ENCODE peak calls at places on chromosomes 5 and 9, in five cellular contexts. X is cardiac muscle cell, G is coronary artery, Y is A673, I is testis. B is an unnamed sample.

GRCh38 chr5:116703923-116704322 is 129.3 kb upstream of the SEMA6A start:
- DNase-seq in X (no peak), G (no peak), Y (no peak), I (no peak), B (no peak)

GRCh38 chr9:114884787-114885452 is 45.5 kb downstream of the TNFSF8 start:
- DNase-seq in X (no peak), G (no peak), Y (no peak), I (no peak), B (peak; percentile 91)

GRCh38 chr5:124436294-124436693 is 310.1 kb downstream of the ZNF608 start:
- DNase-seq in X (no peak), G (no peak), Y (no peak), I (no peak), B (no peak)

GRCh38 chr5:154757647-154758406 is 2.6 kb downstream of the LARP1 start:
- DNase-seq in X (peak; percentile 38), G (no peak), Y (no peak), I (no peak), B (peak; percentile 79)

GRCh38 chr9:27151693-27152397 is 42.8 kb downstream of the TEK start:
- DNase-seq in X (peak; percentile 85), G (no peak), Y (no peak), I (peak; percentile 20), B (peak; percentile 61)

GRCh38 chr5:166022065-166022464 is 2269.4 kb upstream of the WWC1 start:
- DNase-seq in X (no peak), G (no peak), Y (no peak), I (no peak), B (no peak)

GRCh38 chr9:33517373-33517772 is 6.7 kb upstream of the ANKRD18B start:
- DNase-seq in X (peak; percentile 66), G (no peak), Y (peak; percentile 63), I (no peak), B (no peak)

GRCh38 chr5:82512025-82512424 is 233.9 kb upstream of the RPS23 start:
- DNase-seq in X (peak; percentile 9), G (no peak), Y (no peak), I (no peak), B (no peak)

GRCh38 chr5:135641329-135642178 is 62.8 kb upstream of the CXCL14 start:
- DNase-seq in X (no peak), G (no peak), Y (no peak), I (no peak), B (no peak)

GRCh38 chr5:147391781-147392180 is 118.1 kb downstream of the DPYSL3 start:
- DNase-seq in X (peak; percentile 87), G (no peak), Y (peak; percentile 50), I (peak; percentile 74), B (peak; percentile 76)

GRCh38 chr5:133869675-133869978 is 98.8 kb downstream of the C5orf15 start:
- DNase-seq in X (no peak), G (no peak), Y (no peak), I (peak; percentile 21), B (no peak)

GRCh38 chr9:14423816-14424261 is 109.9 kb upstream of the NFIB start:
- DNase-seq in X (peak; percentile 88), G (no peak), Y (no peak), I (no peak), B (no peak)

GRCh38 chr5:57650360-57651069 is 167.9 kb upstream of the ACTBL2 start:
- DNase-seq in X (peak; percentile 68), G (no peak), Y (peak; percentile 61), I (peak; percentile 20), B (peak; percentile 59)

GRCh38 chr9:80957806-80958205 is 731.5 kb downstream of the TLE1 start:
- DNase-seq in X (no peak), G (no peak), Y (no peak), I (no peak), B (no peak)

GRCh38 chr5:78823196-78823595 is 161.9 kb downstream of the ARSB start:
- DNase-seq in X (no peak), G (no peak), Y (no peak), I (no peak), B (no peak)

GRCh38 chr9:20619492-20619860 is 2.8 kb downstream of the MLLT3 start:
- DNase-seq in X (no peak), G (no peak), Y (no peak), I (no peak), B (no peak)
- H3K4me3 ChIP-seq in X (peak overlapping the region; percentile 81), G (peak overlapping the region; percentile 87), Y (peak overlapping the region; percentile 74), I (no peak overlapping the region), B (peak overlapping the region; percentile 92)

GRCh38 chr5:102450313-102450990 is 48.3 kb downstream of the SLCO6A1 start:
- DNase-seq in X (no peak), G (no peak), Y (peak; percentile 36), I (peak; percentile 37), B (no peak)
- TF ChIP-seq CTCF in X (no peak), G (no peak), Y (peak; percentile 41), I (no peak), B (peak; percentile 54)

DNA sequence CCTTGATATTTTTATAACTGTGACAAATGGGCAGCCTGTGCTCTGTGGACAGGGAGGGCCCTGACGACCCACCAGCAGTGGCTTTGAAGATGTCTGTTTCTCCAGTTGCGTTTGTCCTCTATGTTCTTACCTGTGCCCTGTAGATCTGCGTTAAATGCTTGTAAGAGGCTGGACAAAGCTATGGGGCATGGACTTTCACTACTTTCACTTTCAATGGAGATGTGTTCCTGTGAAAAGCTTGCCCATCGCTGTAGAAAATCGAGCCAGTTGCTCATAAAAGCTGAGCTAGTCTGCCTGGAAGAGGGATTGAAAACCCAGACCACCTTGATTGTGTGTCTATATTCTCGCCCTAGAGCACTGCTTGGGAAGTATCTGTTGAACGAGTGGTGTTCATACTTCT is 74.1 kb downstream of the PSAT1 start:
- DNase-seq in X (no peak), G (no peak), Y (no peak), I (no peak), B (no peak)
- H3K4me3 ChIP-seq in X (no peak overlapping the region), G (no peak overlapping the region), Y (no peak overlapping the region), I (no peak overlapping the region), B (no peak overlapping the region)

GRCh38 chr5:60161340-60161934 is 267.9 kb upstream of the PDE4D start:
- DNase-seq in X (peak; percentile 55), G (no peak), Y (peak; percentile 59), I (no peak), B (no peak)
- TF ChIP-seq CTCF in X (peak; percentile 68), G (no peak), Y (peak; percentile 69), I (peak; percentile 26), B (peak; percentile 68)

B was measured in epithelial cell of proximal tubule.